ENCODE peak calls at places on chromosomes 5 and 9, in four cellular contexts. K, S, Q and O are unnamed samples.

GRCh38 chr5:135222771-135223170 is 176.3 kb downstream of the MACROH2A1 start:
- DNase-seq in K (no peak), S (no peak), Q (no peak), O (no peak)

GRCh38 chr5:2687746-2688145 is 63.7 kb downstream of the IRX2 start:
- DNase-seq in K (no peak), S (no peak), Q (no peak), O (no peak)

GRCh38 chr5:176394881-176395675 is 6.5 kb downstream of the HIGD2A start:
- DNase-seq in K (no peak), S (peak; percentile 53), Q (no peak), O (no peak)

GRCh38 chr5:130068988-130069387 is 164.7 kb downstream of the CHSY3 start:
- DNase-seq in K (no peak), S (no peak), Q (no peak), O (no peak)

GRCh38 chr9:81132318-81132717 is 557.0 kb downstream of the TLE1 start:
- DNase-seq in K (no peak), S (no peak), Q (no peak), O (no peak)

GRCh38 chr5:152051499-152052454 is 127.1 kb upstream of the GLRA1 start:
- DNase-seq in K (no peak), S (no peak), Q (no peak), O (no peak)

GRCh38 chr5:58311526-58311925 is 148.4 kb downstream of the PLK2 start:
- DNase-seq in K (no peak), S (no peak), Q (no peak), O (no peak)

GRCh38 chr5:132089363-132089762 is 15.8 kb downstream of the CSF2 start:
- DNase-seq in K (no peak), S (no peak), Q (no peak), O (no peak)

GRCh38 chr9:18896531-18897179 is 136.4 kb downstream of the SAXO1 start:
- DNase-seq in K (no peak), S (no peak), Q (no peak), O (peak; percentile 54)

GRCh38 chr5:15020731-15021130 is 149.2 kb upstream of the ANKH start:
- DNase-seq in K (no peak), S (no peak), Q (no peak), O (no peak)

GRCh38 chr5:55308254-55308836 is 556 bp downstream of the MTREX start:
- DNase-seq in K (no peak), S (peak; percentile 19), Q (no peak), O (peak; percentile 42)

GRCh38 chr9:100581661-100582060 is 3.8 kb downstream of the CAVIN4 start:
- DNase-seq in K (no peak), S (no peak), Q (no peak), O (no peak)

GRCh38 chr5:2610986-2611385 is 140.5 kb downstream of the IRX2 start:
- DNase-seq in K (no peak), S (no peak), Q (no peak), O (no peak)

GRCh38 chr9:108844856-108845255 is 10.9 kb downstream of the ACTL7B start:
- DNase-seq in K (no peak), S (no peak), Q (no peak), O (no peak)

GRCh38 chr5:73591698-73592501 is 26.4 kb downstream of the UTP15 start:
- DNase-seq in K (no peak), S (peak; percentile 51), Q (no peak), O (peak; percentile 81)

GRCh38 chr5:3346111-3346820 is 249.4 kb upstream of the IRX1 start:
- DNase-seq in K (no peak), S (no peak), Q (no peak), O (no peak)

GRCh38 chr5:56480305-56481146 is 247.4 kb upstream of the ANKRD55 start:
- DNase-seq in K (no peak), S (peak; percentile 71), Q (no peak), O (peak; percentile 42)

GRCh38 chr9:78278801-78279200 is 18.1 kb upstream of the PSAT1 start:
- DNase-seq in K (no peak), S (no peak), Q (no peak), O (no peak)

GRCh38 chr9:110655723-110656641 is 12.6 kb upstream of the MUSK start:
- DNase-seq in K (no peak), S (peak; percentile 82), Q (peak; percentile 38), O (peak; percentile 94)

GRCh38 chr9:123604861-123605260 is 248.9 kb downstream of the CRB2 start:
- DNase-seq in K (no peak), S (no peak), Q (no peak), O (no peak)

GRCh38 chr5:55680353-55680752 is 31.8 kb downstream of the SLC38A9 start:
- DNase-seq in K (no peak), S (no peak), Q (no peak), O (no peak)

GRCh38 chr5:150659360-150660107 is 1.5 kb upstream of the MYOZ3 start:
- DNase-seq in K (no peak), S (no peak), Q (no peak), O (no peak)

GRCh38 chr5:118620201-118620600 is 368.1 kb downstream of the DTWD2 start:
- DNase-seq in K (no peak), S (no peak), Q (no peak), O (no peak)

GRCh38 chr5:138653502-138653901 is 78.3 kb upstream of the HSPA9 start:
- DNase-seq in K (no peak), S (peak; percentile 52), Q (no peak), O (peak; percentile 35)

GRCh38 chr5:56330167-56330566 is 97.0 kb upstream of the ANKRD55 start:
- DNase-seq in K (no peak), S (no peak), Q (no peak), O (no peak)

GRCh38 chr9:126480810-126481209 is 132.9 kb upstream of the LMX1B start:
- DNase-seq in K (no peak), S (no peak), Q (no peak), O (no peak)

GRCh38 chr9:126483468-126484056 is 130.2 kb upstream of the LMX1B start:
- DNase-seq in K (no peak), S (no peak), Q (no peak), O (no peak)

GRCh38 chr9:126479515-126479914 is 134.2 kb upstream of the LMX1B start:
- DNase-seq in K (no peak), S (no peak), Q (no peak), O (no peak)

GRCh38 chr9:126481862-126482261 is 131.9 kb upstream of the LMX1B start:
- DNase-seq in K (no peak), S (no peak), Q (no peak), O (no peak)

DNA sequence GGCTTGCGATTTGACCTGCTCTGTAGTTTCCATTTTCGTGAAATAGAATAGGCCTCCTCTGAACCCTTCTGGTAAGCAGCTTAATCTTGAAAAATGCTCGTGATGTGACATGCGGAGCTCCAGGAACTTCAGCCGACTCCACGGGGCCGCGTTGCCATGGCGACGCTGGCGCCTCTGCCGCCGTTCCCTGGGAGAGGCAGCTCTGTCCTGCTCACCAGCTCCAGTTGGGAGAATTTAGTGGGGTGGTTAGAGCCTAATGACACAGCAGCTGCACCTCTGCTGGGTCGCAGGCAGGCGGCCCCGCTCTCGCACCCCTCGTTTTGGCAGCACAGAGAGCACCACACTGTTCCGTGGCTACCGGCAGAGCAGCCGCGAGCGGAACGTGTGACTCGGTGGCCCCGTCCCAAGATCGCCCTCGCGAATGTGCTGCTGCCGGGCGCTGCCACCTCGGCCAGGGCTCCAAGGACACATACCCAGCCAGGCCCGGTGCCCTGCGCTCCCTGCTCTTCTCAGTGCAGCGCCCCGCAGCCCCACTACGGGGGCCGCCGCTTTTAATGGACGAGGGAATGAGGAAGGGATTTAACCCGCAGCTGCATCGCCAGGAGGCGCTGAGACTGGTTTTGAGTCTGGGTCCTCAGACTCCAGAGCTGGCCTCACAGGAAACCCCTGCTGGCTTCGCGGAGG is 131.2 kb upstream of the LMX1B start:
- DNase-seq in K (no peak), S (peak; percentile 81), Q (no peak), O (no peak)
- H3K4me3 ChIP-seq in K (no peak overlapping the region), S (no peak overlapping the region), Q (no peak overlapping the region), O (no peak overlapping the region)

DNA sequence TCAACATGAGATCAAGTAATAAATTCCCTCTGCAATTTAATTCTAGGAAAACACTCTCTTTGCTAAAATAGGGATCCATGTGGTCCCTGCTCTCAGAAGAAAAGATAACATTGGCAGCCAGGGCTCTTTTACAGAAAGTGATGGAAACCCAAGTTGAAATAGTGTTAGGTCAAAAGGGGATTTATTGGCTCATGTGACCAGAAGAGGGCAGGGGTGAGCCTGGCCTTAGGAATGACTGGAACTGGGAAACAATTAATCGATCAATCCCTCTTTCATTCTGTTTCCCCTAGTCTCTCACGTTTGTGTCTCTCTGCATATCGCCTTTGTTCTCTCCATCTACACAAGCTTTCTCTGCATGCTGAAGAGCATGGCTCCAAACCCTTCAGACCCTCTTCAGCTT is 58.3 kb upstream of the ALDH1B1 start:
- DNase-seq in K (no peak), S (no peak), Q (no peak), O (no peak)
- TF ChIP-seq CTCF in K (peak; percentile 28), S (peak; percentile 23), Q (no peak), O (peak; percentile 43)

GRCh38 chr9:14317667-14318255 is 3.8 kb upstream of the NFIB start:
- DNase-seq in K (no peak), S (no peak), Q (no peak), O (no peak)

GRCh38 chr9:14316574-14317304 is 2.8 kb upstream of the NFIB start:
- DNase-seq in K (no peak), S (no peak), Q (no peak), O (no peak)

GRCh38 chr9:14321517-14322125 is 7.7 kb upstream of the NFIB start:
- DNase-seq in K (no peak), S (peak; percentile 48), Q (no peak), O (peak; percentile 78)

GRCh38 chr9:14320272-14321245 is 6.6 kb upstream of the NFIB start:
- DNase-seq in K (peak; percentile 74), S (peak; percentile 96), Q (no peak), O (peak; percentile 99)

GRCh38 chr9:14318934-14319513 is 5.1 kb upstream of the NFIB start:
- DNase-seq in K (no peak), S (no peak), Q (no peak), O (no peak)
- H3K4me3 ChIP-seq in K (no peak overlapping the region), S (no peak overlapping the region), Q (no peak overlapping the region), O (no peak overlapping the region)

GRCh38 chr9:98977246-98977681 is 33.6 kb downstream of the COL15A1 start:
- DNase-seq in K (no peak), S (no peak), Q (no peak), O (no peak)
- TF ChIP-seq CTCF in K (no peak), S (no peak), Q (no peak), O (no peak)

GRCh38 chr9:125820100-125820804 is 73.1 kb downstream of the PBX3 start:
- DNase-seq in K (no peak), S (peak; percentile 24), Q (no peak), O (no peak)
- H3K4me3 ChIP-seq in K (no peak overlapping the region), S (no peak overlapping the region), Q (no peak overlapping the region), O (no peak overlapping the region)

GRCh38 chr5:143208781-143209510 is 194.5 kb downstream of the NR3C1 start:
- DNase-seq in K (no peak), S (no peak), Q (no peak), O (no peak)
- TF ChIP-seq CTCF in K (peak; percentile 23), S (peak; percentile 23), Q (no peak), O (peak; percentile 24)

GRCh38 chr5:178931846-178932760 is 8.9 kb upstream of the ZNF454 start:
- DNase-seq in K (no peak), S (no peak), Q (no peak), O (no peak)
- H3K4me3 ChIP-seq in K (no peak overlapping the region), S (no peak overlapping the region), Q (no peak overlapping the region), O (no peak overlapping the region)

GRCh38 chr5:159444441-159445082 is 114.3 kb upstream of the IL12B start:
- DNase-seq in K (no peak), S (peak; percentile 77), Q (no peak), O (peak; percentile 72)
- TF ChIP-seq CTCF in K (peak; percentile 45), S (peak; percentile 48), Q (peak; percentile 19), O (peak; percentile 54)